ENCODE peak calls at places on chromosomes 7 and 10, in seven cellular contexts. P is activated CD8-positive, alpha-beta memory T cell treated with anti-CD3 and anti-CD28 coated beads, Interleukin-2, amount 10 ng/mL, durations not matched to agents 7 days and 5 days; S is stimulated activated CD4-positive, alpha-beta T cell treated with anti-CD3 and anti-CD28 coated beads, Interleukin-1b, Interleukin-23, amount 100 ng/mL, for 48 hours; A is activated T-cell treated with anti-CD3 and anti-CD28 coated beads, Interleukin-2, amount 50 U/mL, for 72 hours; N is NCI-H1930; J is stromal cell of bone marrow; M is activated CD4-positive, alpha-beta T cell treated with anti-CD3 and anti-CD28 coated beads for 24 hours. O is an unnamed sample.

GRCh38 chr7:5296627-5297226 is 14.0 kb downstream of the SLC29A4 start:
- DNase-seq in N (no peak), M (peak; percentile 62), P (peak; percentile 81), J (no peak), S (peak; percentile 68), A (peak; percentile 68), O (peak; percentile 46)

GRCh38 chr7:18408461-18408860 is 87.1 kb upstream of the HDAC9 start:
- DNase-seq in J (peak; percentile 86), P (no peak), M (no peak), A (no peak), N (no peak), S (no peak), O (no peak)

GRCh38 chr7:50793947-50794570 is 11.4 kb upstream of the GRB10 start:
- DNase-seq in J (no peak), M (no peak), N (no peak), P (no peak), S (no peak), A (no peak), O (no peak)

GRCh38 chr10:64501807-64502206 is 980.6 kb downstream of the REEP3 start:
- DNase-seq in S (no peak), N (no peak), J (no peak), P (no peak), A (no peak), M (no peak), O (no peak)

GRCh38 chr10:102612964-102613275 is 31.4 kb upstream of the TRIM8 start:
- DNase-seq in M (peak; percentile 34), A (peak; percentile 57), P (no peak), S (peak; percentile 61), N (no peak), J (no peak), O (no peak)

GRCh38 chr7:30226593-30227268 is 57.7 kb upstream of the ZNRF2 start:
- DNase-seq in P (no peak), J (no peak), M (no peak), S (no peak), N (peak; percentile 30), A (no peak), O (no peak)

GRCh38 chr10:116721991-116722392 is 20.4 kb downstream of the HSPA12A start:
- DNase-seq in M (no peak), A (no peak), N (no peak), S (no peak), J (no peak), P (no peak), O (no peak)

GRCh38 chr7:55130079-55130476 is 111.3 kb downstream of the EGFR start:
- DNase-seq in J (no peak), N (no peak), S (no peak), M (no peak), P (no peak), A (no peak), O (no peak)

GRCh38 chr10:32317795-32318194 is 29.2 kb downstream of the EPC1 start:
- DNase-seq in P (no peak), M (no peak), J (no peak), N (no peak), A (no peak), S (no peak), O (no peak)

GRCh38 chr7:102933763-102934162 is 21.0 kb downstream of the LRRC17 start:
- DNase-seq in S (no peak), A (no peak), J (peak; percentile 77), N (no peak), P (no peak), M (no peak), O (no peak)

GRCh38 chr7:522071-522937 is 2.7 kb upstream of the PDGFA start:
- DNase-seq in A (peak; percentile 16), N (no peak), M (peak; percentile 19), S (no peak), J (no peak), P (no peak), O (no peak)

GRCh38 chr10:132408823-132409666 is 12.0 kb downstream of the PWWP2B start:
- DNase-seq in N (no peak), P (no peak), S (no peak), J (no peak), A (no peak), M (no peak), O (no peak)

GRCh38 chr10:95229724-95230627 is 35.9 kb downstream of the ACSM6 start:
- DNase-seq in N (no peak), J (peak; percentile 91), M (no peak), P (no peak), S (no peak), A (no peak), O (no peak)

GRCh38 chr7:27873006-27873295 is 133.0 kb downstream of the TAX1BP1 start:
- DNase-seq in P (no peak), M (no peak), N (no peak), A (no peak), S (no peak), J (no peak), O (no peak)

GRCh38 chr10:69438531-69439349 is 12.5 kb upstream of the TSPAN15 start:
- DNase-seq in P (no peak), M (no peak), N (no peak), J (no peak), S (no peak), A (no peak), O (no peak)

GRCh38 chr7:91324663-91325062 is 60.4 kb downstream of the FZD1 start:
- DNase-seq in A (no peak), N (no peak), M (no peak), P (no peak), J (no peak), S (no peak), O (no peak)

GRCh38 chr7:2810682-2811471 is 33.2 kb downstream of the GNA12 start:
- DNase-seq in J (no peak), S (no peak), N (no peak), M (no peak), P (no peak), A (no peak), O (no peak)

GRCh38 chr7:47327306-47327697 is 254.6 kb downstream of the TNS3 start:
- DNase-seq in J (no peak), S (no peak), A (no peak), N (no peak), M (no peak), P (no peak), O (no peak)

GRCh38 chr10:103669243-103669929 is 175.9 kb downstream of the NEURL1 start:
- DNase-seq in N (no peak), J (no peak), M (no peak), A (no peak), P (no peak), S (no peak), O (no peak)

GRCh38 chr7:157228864-157229422 is 90.2 kb downstream of the UBE3C start:
- DNase-seq in P (peak; percentile 46), J (no peak), M (no peak), N (no peak), S (no peak), A (peak; percentile 13), O (no peak)

GRCh38 chr7:144728556-144728955 is 107.3 kb downstream of the TPK1 start:
- DNase-seq in S (no peak), A (no peak), P (no peak), J (no peak), N (no peak), M (no peak), O (no peak)

GRCh38 chr7:71626206-71626605 is 494.3 kb downstream of the GALNT17 start:
- DNase-seq in N (no peak), A (no peak), P (no peak), J (no peak), M (no peak), S (no peak), O (no peak)

GRCh38 chr7:87474046-87474445 is 1.4 kb downstream of the ABCB4 start:
- DNase-seq in N (no peak), M (no peak), S (no peak), A (no peak), P (no peak), J (no peak), O (no peak)

GRCh38 chr7:130793855-130794618 is 60.0 kb upstream of the KLF14 start:
- DNase-seq in J (peak; percentile 38), A (no peak), P (no peak), N (no peak), M (no peak), S (no peak), O (no peak)

GRCh38 chr10:134205-134742 is 981 bp upstream of the ZMYND11 start:
- DNase-seq in A (peak; percentile 34), P (no peak), S (no peak), J (peak; percentile 0), M (no peak), N (no peak), O (peak; percentile 33)

GRCh38 chr10:24920907-24921881 is 31.2 kb downstream of the PRTFDC1 start:
- DNase-seq in M (peak; percentile 44), N (no peak), P (peak; percentile 85), J (peak; percentile 98), A (peak; percentile 79), S (peak; percentile 82), O (no peak)

GRCh38 chr10:28644647-28645046 is 32.7 kb upstream of the BAMBI start:
- DNase-seq in S (no peak), A (no peak), N (no peak), M (no peak), J (no peak), P (no peak), O (no peak)

GRCh38 chr10:77774940-77775391 is 137.4 kb upstream of the KCNMA1 start:
- DNase-seq in N (no peak), P (no peak), J (no peak), A (no peak), M (no peak), S (no peak), O (no peak)

GRCh38 chr7:17830206-17830605 is 110.1 kb downstream of the SNX13 start:
- DNase-seq in S (no peak), P (no peak), J (no peak), A (no peak), N (no peak), M (no peak), O (no peak)

GRCh38 chr7:112510032-112510742 is 29.4 kb downstream of the LSMEM1 start:
- DNase-seq in S (peak; percentile 5), A (peak; percentile 45), P (no peak), M (no peak), J (peak; percentile 66), N (no peak), O (no peak)

GRCh38 chr10:120423350-120424197 is 33.5 kb upstream of the PLPP4 start:
- DNase-seq in M (peak; percentile 22), J (no peak), N (peak; percentile 1), A (peak; percentile 26), S (peak; percentile 8), P (no peak), O (no peak)

GRCh38 chr10:79453392-79453791 is 8.0 kb upstream of the ZCCHC24 start:
- DNase-seq in S (no peak), J (no peak), A (no peak), M (no peak), P (no peak), N (no peak), O (no peak)

GRCh38 chr7:148505955-148506354 is 84.6 kb upstream of the C7orf33 start:
- DNase-seq in A (no peak), J (no peak), S (no peak), P (no peak), N (no peak), M (no peak), O (no peak)

GRCh38 chr10:51832652-51833383 is 133.4 kb upstream of the CSTF2T start:
- DNase-seq in A (peak; percentile 37), J (peak; percentile 46), P (peak; percentile 47), S (peak; percentile 40), M (no peak), N (no peak), O (no peak)

GRCh38 chr10:129971381-129972144 is 7.5 kb upstream of the EBF3 start:
- DNase-seq in N (peak; percentile 70), J (no peak), A (peak; percentile 71), S (peak; percentile 54), M (peak; percentile 37), P (no peak), O (no peak)

GRCh38 chr7:138245682-138246081 is 169.4 kb downstream of the AKR1D1 start:
- DNase-seq in A (no peak), J (no peak), P (no peak), N (no peak), M (no peak), S (no peak), O (no peak)

GRCh38 chr7:48298779-48299178 is 127.5 kb downstream of the ABCA13 start:
- DNase-seq in N (no peak), M (no peak), A (peak; percentile 63), S (peak; percentile 62), P (peak; percentile 54), J (peak; percentile 72), O (no peak)

GRCh38 chr7:128940494-128941322 is 3.0 kb downstream of the IRF5 start:
- DNase-seq in P (peak; percentile 66), J (no peak), A (peak; percentile 35), M (no peak), N (no peak), S (no peak), O (no peak)

O was measured in NCI-H187.